ENCODE peak calls at places on chromosome 20, in four cellular contexts. C, S, Y and A are unnamed samples.

GRCh38 chr20:22630698-22631097 is 46.3 kb upstream of the FOXA2 start:
- DNase-seq in C (no peak), S (no peak), Y (no peak), A (no peak)

GRCh38 chr20:53800883-53801604 is 207.4 kb upstream of the ZNF217 start:
- DNase-seq in C (no peak), S (no peak), Y (no peak), A (no peak)

GRCh38 chr20:1871807-1872455 is 23.3 kb upstream of the SIRPA start:
- DNase-seq in C (no peak), S (no peak), Y (no peak), A (no peak)

GRCh38 chr20:17621229-17621968 is 51.5 kb downstream of the DSTN start:
- DNase-seq in C (no peak), S (no peak), Y (no peak), A (no peak)

GRCh38 chr20:16944753-16945152 is 196.6 kb downstream of the OTOR start:
- DNase-seq in C (no peak), S (peak; percentile 67), Y (no peak), A (no peak)

GRCh38 chr20:3808141-3808479 is 12.0 kb downstream of the CDC25B start:
- DNase-seq in C (no peak), S (peak; percentile 93), Y (peak; percentile 80), A (peak; percentile 86)

GRCh38 chr20:31739550-31739863 is 417 bp downstream of the TPX2 start:
- DNase-seq in C (no peak), S (no peak), Y (no peak), A (no peak)

GRCh38 chr20:41786158-41786557 is 168.0 kb upstream of the CHD6 start:
- DNase-seq in C (no peak), S (peak; percentile 4), Y (no peak), A (no peak)

GRCh38 chr20:24977336-24977735 is 15.2 kb downstream of the APMAP start:
- DNase-seq in C (no peak), S (no peak), Y (no peak), A (no peak)

GRCh38 chr20:46367967-46368901 is 38.2 kb downstream of the ELMO2 start:
- DNase-seq in C (no peak), S (no peak), Y (no peak), A (no peak)

GRCh38 chr20:59933296-59933848 is at the start of gene SYCP2:
- DNase-seq in C (no peak), S (peak; percentile 25), Y (no peak), A (no peak)

GRCh38 chr20:23119456-23120216 is 33.5 kb upstream of the CD93 start:
- DNase-seq in C (no peak), S (no peak), Y (no peak), A (no peak)

GRCh38 chr20:19701449-19701848 is 56.6 kb upstream of the RIN2 start:
- DNase-seq in C (no peak), S (no peak), Y (no peak), A (no peak)

GRCh38 chr20:37451616-37452015 is 69.4 kb upstream of the NNAT start:
- DNase-seq in C (no peak), S (no peak), Y (no peak), A (no peak)

GRCh38 chr20:49187330-49188100 is 619 bp downstream of the STAU1 start:
- DNase-seq in C (no peak), S (peak; percentile 8), Y (no peak), A (no peak)

GRCh38 chr20:14830899-14831298 is 493.5 kb upstream of the FLRT3 start:
- DNase-seq in C (no peak), S (no peak), Y (no peak), A (no peak)

GRCh38 chr20:63714858-63715257 is 7.0 kb downstream of the ZGPAT start:
- DNase-seq in C (no peak), S (no peak), Y (no peak), A (no peak)

GRCh38 chr20:14264869-14265268 is 72.5 kb downstream of the FLRT3 start:
- DNase-seq in C (no peak), S (peak; percentile 21), Y (no peak), A (no peak)

GRCh38 chr20:23049933-23050838 is 714 bp upstream of the THBD start:
- DNase-seq in C (no peak), S (no peak), Y (no peak), A (no peak)

GRCh38 chr20:41475507-41475906 is 108.9 kb upstream of the EMILIN3 start:
- DNase-seq in C (no peak), S (peak; percentile 30), Y (no peak), A (no peak)

GRCh38 chr20:32231847-32232246 is 24.2 kb downstream of the POFUT1 start:
- DNase-seq in C (no peak), S (no peak), Y (no peak), A (no peak)

GRCh38 chr20:10502098-10502526 is 67.0 kb downstream of the SLX4IP start:
- DNase-seq in C (no peak), S (no peak), Y (no peak), A (no peak)

GRCh38 chr20:17782768-17783167 is 83.0 kb downstream of the BANF2 start:
- DNase-seq in C (no peak), S (no peak), Y (no peak), A (no peak)

GRCh38 chr20:33663161-33664084 is 1.3 kb downstream of the C20orf144 start:
- DNase-seq in C (no peak), S (peak; percentile 72), Y (no peak), A (no peak)

GRCh38 chr20:41649489-41649888 is 31.3 kb upstream of the CHD6 start:
- DNase-seq in C (no peak), S (no peak), Y (no peak), A (no peak)

GRCh38 chr20:3673551-3674070 is 8.2 kb downstream of the ADAM33 start:
- DNase-seq in C (no peak), S (no peak), Y (no peak), A (no peak)

GRCh38 chr20:8515810-8516435 is 383.9 kb downstream of the PLCB1 start:
- DNase-seq in C (no peak), S (no peak), Y (no peak), A (no peak)

GRCh38 chr20:44615876-44616603 is 33.7 kb downstream of the PKIG start:
- DNase-seq in C (no peak), S (no peak), Y (no peak), A (no peak)

GRCh38 chr20:35743693-35744491 is 1.8 kb upstream of the RBM39 start:
- DNase-seq in C (no peak), S (no peak), Y (no peak), A (no peak)

GRCh38 chr20:53028337-53029007 is 56.3 kb downstream of the TSHZ2 start:
- DNase-seq in C (no peak), S (peak; percentile 68), Y (no peak), A (no peak)

GRCh38 chr20:62464990-62465389 is 10.8 kb downstream of the GATA5 start:
- DNase-seq in C (no peak), S (no peak), Y (no peak), A (no peak)

GRCh38 chr20:62466071-62466760 is 9.6 kb downstream of the GATA5 start:
- DNase-seq in C (no peak), S (no peak), Y (no peak), A (no peak)

GRCh38 chr20:62469352-62469751 is 6.4 kb downstream of the GATA5 start:
- DNase-seq in C (no peak), S (no peak), Y (no peak), A (no peak)

GRCh38 chr20:62464080-62464770 is 11.6 kb downstream of the GATA5 start:
- DNase-seq in C (no peak), S (no peak), Y (no peak), A (no peak)

GRCh38 chr20:62466806-62467537 is 8.8 kb downstream of the GATA5 start:
- DNase-seq in C (no peak), S (no peak), Y (no peak), A (no peak)
- H3K27me3 ChIP-seq in C (peaks cover 4% of the 10 kb centered on the region), S (no peaks in the 10 kb centered on the region), Y (no peaks in the 10 kb centered on the region), A (peaks cover 6% of the 10 kb centered on the region)

GRCh38 chr20:56175884-56176283 is 72.6 kb upstream of the MC3R start:
- DNase-seq in C (no peak), S (no peak), Y (no peak), A (no peak)
- H3K27me3 ChIP-seq in C (no peaks in the 10 kb centered on the region), S (no peaks in the 10 kb centered on the region), Y (no peaks in the 10 kb centered on the region), A (no peaks in the 10 kb centered on the region)

DNA sequence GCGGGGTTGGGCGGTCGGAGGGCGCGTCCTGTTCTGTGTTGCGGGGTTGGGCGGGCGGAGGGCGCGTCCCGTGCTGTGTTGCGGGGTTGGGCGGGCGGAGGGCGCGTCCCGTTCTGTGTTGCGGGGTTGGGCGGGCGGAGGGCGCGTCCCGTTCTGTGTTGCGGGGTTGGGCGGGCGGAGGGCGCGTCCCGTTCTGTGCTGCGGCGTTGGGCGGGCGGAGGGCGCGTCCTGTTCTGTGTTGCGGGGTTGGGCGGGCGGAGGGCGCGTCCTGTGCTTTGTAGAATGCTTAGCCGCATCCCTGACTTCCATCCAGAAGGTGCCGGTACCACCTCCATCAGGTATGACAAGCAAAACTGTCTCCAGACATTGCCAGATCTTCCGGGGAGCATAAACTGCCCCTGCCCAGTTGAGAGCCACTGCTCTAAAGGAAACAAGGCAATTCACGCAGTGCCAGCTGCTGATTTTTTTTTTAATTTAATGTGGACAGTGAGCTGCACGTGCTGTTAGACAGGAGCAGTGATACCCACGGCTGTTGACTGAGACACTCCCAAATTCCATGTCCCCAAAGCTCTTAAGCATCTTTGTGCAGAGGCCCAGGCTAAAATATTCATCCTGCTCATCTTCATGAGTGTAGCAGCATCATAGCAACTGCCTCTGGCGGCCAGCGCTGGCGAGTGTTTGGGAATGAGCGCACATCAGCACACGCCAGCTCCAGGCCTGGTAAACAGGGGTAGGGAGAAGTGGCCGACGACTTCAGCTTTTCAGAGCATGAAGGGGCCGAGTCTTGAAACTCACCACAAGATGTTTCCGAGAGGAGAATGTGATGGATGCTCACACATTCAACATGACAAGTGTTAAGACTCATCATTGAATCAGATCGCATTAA is 284.4 kb upstream of the CDH4 start:
- DNase-seq in C (no peak), S (no peak), Y (no peak), A (no peak)
- H3K27me3 ChIP-seq in C (no peaks in the 10 kb centered on the region), S (no peaks in the 10 kb centered on the region), Y (no peaks in the 10 kb centered on the region), A (no peaks in the 10 kb centered on the region)

GRCh38 chr20:47788741-47789080 is 3.4 kb upstream of the SULF2 start:
- DNase-seq in C (no peak), S (no peak), Y (no peak), A (no peak)
- H3K27me3 ChIP-seq in C (no peaks in the 10 kb centered on the region), S (peaks cover 26% of the 10 kb centered on the region), Y (no peaks in the 10 kb centered on the region), A (peaks cover 3% of the 10 kb centered on the region)

GRCh38 chr20:62557425-62557824 is 81.6 kb upstream of the GATA5 start:
- DNase-seq in C (no peak), S (no peak), Y (peak; percentile 18), A (no peak)

GRCh38 chr20:62560162-62560561 is 82.1 kb upstream of the SLCO4A1 start:
- DNase-seq in C (no peak), S (no peak), Y (no peak), A (no peak)

GRCh38 chr20:62558779-62559178 is 83.0 kb upstream of the GATA5 start:
- DNase-seq in C (no peak), S (no peak), Y (no peak), A (no peak)

GRCh38 chr20:62555642-62556420 is 80.0 kb upstream of the GATA5 start:
- DNase-seq in C (no peak), S (no peak), Y (no peak), A (no peak)

GRCh38 chr20:62557999-62558408 is 82.2 kb upstream of the GATA5 start:
- DNase-seq in C (no peak), S (no peak), Y (no peak), A (no peak)
- H3K27me3 ChIP-seq in C (no peaks in the 10 kb centered on the region), S (peaks cover 22% of the 10 kb centered on the region), Y (no peaks in the 10 kb centered on the region), A (peaks cover 29% of the 10 kb centered on the region)